ENCODE peak calls at places on chromosomes 3 and 15, in eight cellular contexts. One of them, this sample, is unnamed.

GRCh38 chr3:30342319-30343060 is 263.9 kb upstream of the TGFBR2 start:
- DNase-seq in Panc1: peak; percentile 77
- DNase-seq in OCI-LY7: no peak
- DNase-seq in CD4-positive, CD25-positive, alpha-beta regulatory T cell: no peak
- DNase-seq in psoas muscle: no peak
- DNase-seq in CD8-positive, alpha-beta memory T cell: no peak
- DNase-seq in adrenal gland: peak; percentile 56
- DNase-seq in colonic mucosa: peak; percentile 59
- DNase-seq in this sample: no peak

GRCh38 chr3:178823140-178823539 is 248.5 kb downstream of the ZMAT3 start:
- DNase-seq in psoas muscle: no peak
- DNase-seq in CD4-positive, CD25-positive, alpha-beta regulatory T cell: no peak
- DNase-seq in colonic mucosa: no peak
- DNase-seq in OCI-LY7: no peak
- DNase-seq in Panc1: no peak
- DNase-seq in CD8-positive, alpha-beta memory T cell: no peak
- DNase-seq in adrenal gland: no peak
- DNase-seq in this sample: no peak

GRCh38 chr3:13710251-13710650 is 161.3 kb downstream of the FBLN2 start:
- DNase-seq in CD8-positive, alpha-beta memory T cell: peak; percentile 18
- DNase-seq in psoas muscle: no peak
- DNase-seq in adrenal gland: no peak
- DNase-seq in CD4-positive, CD25-positive, alpha-beta regulatory T cell: no peak
- DNase-seq in OCI-LY7: no peak
- DNase-seq in Panc1: no peak
- DNase-seq in colonic mucosa: no peak
- DNase-seq in this sample: no peak

GRCh38 chr3:54087581-54088410 is 34.6 kb upstream of the CACNA2D3 start:
- DNase-seq in CD8-positive, alpha-beta memory T cell: no peak
- DNase-seq in CD4-positive, CD25-positive, alpha-beta regulatory T cell: no peak
- DNase-seq in OCI-LY7: no peak
- DNase-seq in colonic mucosa: no peak
- DNase-seq in adrenal gland: no peak
- DNase-seq in Panc1: no peak
- DNase-seq in psoas muscle: peak; percentile 54
- DNase-seq in this sample: peak; percentile 15

GRCh38 chr15:70463453-70463834 is 299.9 kb downstream of the UACA start:
- DNase-seq in CD4-positive, CD25-positive, alpha-beta regulatory T cell: no peak
- DNase-seq in OCI-LY7: no peak
- DNase-seq in CD8-positive, alpha-beta memory T cell: peak; percentile 5
- DNase-seq in adrenal gland: no peak
- DNase-seq in colonic mucosa: no peak
- DNase-seq in psoas muscle: no peak
- DNase-seq in Panc1: no peak
- DNase-seq in this sample: no peak

GRCh38 chr3:155426524-155427230 is 133.2 kb upstream of the STRIT1 start:
- DNase-seq in CD8-positive, alpha-beta memory T cell: no peak
- DNase-seq in Panc1: no peak
- DNase-seq in OCI-LY7: no peak
- DNase-seq in adrenal gland: no peak
- DNase-seq in CD4-positive, CD25-positive, alpha-beta regulatory T cell: no peak
- DNase-seq in colonic mucosa: no peak
- DNase-seq in psoas muscle: no peak
- DNase-seq in this sample: no peak

GRCh38 chr15:32677238-32677750 is 35.8 kb downstream of the SCG5 start:
- DNase-seq in CD4-positive, CD25-positive, alpha-beta regulatory T cell: no peak
- DNase-seq in colonic mucosa: no peak
- DNase-seq in OCI-LY7: no peak
- DNase-seq in CD8-positive, alpha-beta memory T cell: no peak
- DNase-seq in adrenal gland: no peak
- DNase-seq in Panc1: no peak
- DNase-seq in psoas muscle: no peak
- DNase-seq in this sample: no peak

GRCh38 chr3:194333212-194333980 is 17.7 kb downstream of the CPN2 start:
- DNase-seq in Panc1: no peak
- DNase-seq in CD8-positive, alpha-beta memory T cell: peak; percentile 87
- DNase-seq in OCI-LY7: peak; percentile 78
- DNase-seq in adrenal gland: peak; percentile 92
- DNase-seq in colonic mucosa: peak; percentile 93
- DNase-seq in CD4-positive, CD25-positive, alpha-beta regulatory T cell: peak; percentile 86
- DNase-seq in psoas muscle: peak; percentile 93
- DNase-seq in this sample: peak; percentile 87

GRCh38 chr3:124395584-124396340 is 334.5 kb upstream of the UMPS start:
- DNase-seq in OCI-LY7: no peak
- DNase-seq in CD8-positive, alpha-beta memory T cell: no peak
- DNase-seq in CD4-positive, CD25-positive, alpha-beta regulatory T cell: no peak
- DNase-seq in Panc1: no peak
- DNase-seq in psoas muscle: no peak
- DNase-seq in colonic mucosa: no peak
- DNase-seq in adrenal gland: peak; percentile 71
- DNase-seq in this sample: peak; percentile 62

GRCh38 chr3:28476194-28476593 is 127.6 kb upstream of the AZI2 start:
- DNase-seq in psoas muscle: no peak
- DNase-seq in CD4-positive, CD25-positive, alpha-beta regulatory T cell: peak; percentile 44
- DNase-seq in CD8-positive, alpha-beta memory T cell: no peak
- DNase-seq in colonic mucosa: no peak
- DNase-seq in Panc1: no peak
- DNase-seq in adrenal gland: no peak
- DNase-seq in OCI-LY7: peak; percentile 43
- DNase-seq in this sample: no peak

GRCh38 chr15:37199546-37199945 is 99.2 kb upstream of the MEIS2 start:
- DNase-seq in adrenal gland: no peak
- DNase-seq in Panc1: no peak
- DNase-seq in CD4-positive, CD25-positive, alpha-beta regulatory T cell: no peak
- DNase-seq in psoas muscle: no peak
- DNase-seq in OCI-LY7: no peak
- DNase-seq in CD8-positive, alpha-beta memory T cell: no peak
- DNase-seq in colonic mucosa: no peak
- DNase-seq in this sample: no peak

GRCh38 chr3:100271522-100271921 is 10.7 kb downstream of the TBC1D23 start:
- DNase-seq in OCI-LY7: no peak
- DNase-seq in psoas muscle: no peak
- DNase-seq in CD4-positive, CD25-positive, alpha-beta regulatory T cell: no peak
- DNase-seq in adrenal gland: no peak
- DNase-seq in CD8-positive, alpha-beta memory T cell: no peak
- DNase-seq in Panc1: no peak
- DNase-seq in colonic mucosa: no peak
- DNase-seq in this sample: no peak

GRCh38 chr3:12603969-12604368 is 47.1 kb downstream of the MKRN2 start:
- DNase-seq in OCI-LY7: no peak
- DNase-seq in CD8-positive, alpha-beta memory T cell: no peak
- DNase-seq in colonic mucosa: no peak
- DNase-seq in Panc1: no peak
- DNase-seq in psoas muscle: no peak
- DNase-seq in CD4-positive, CD25-positive, alpha-beta regulatory T cell: no peak
- DNase-seq in adrenal gland: no peak
- DNase-seq in this sample: no peak

DNA sequence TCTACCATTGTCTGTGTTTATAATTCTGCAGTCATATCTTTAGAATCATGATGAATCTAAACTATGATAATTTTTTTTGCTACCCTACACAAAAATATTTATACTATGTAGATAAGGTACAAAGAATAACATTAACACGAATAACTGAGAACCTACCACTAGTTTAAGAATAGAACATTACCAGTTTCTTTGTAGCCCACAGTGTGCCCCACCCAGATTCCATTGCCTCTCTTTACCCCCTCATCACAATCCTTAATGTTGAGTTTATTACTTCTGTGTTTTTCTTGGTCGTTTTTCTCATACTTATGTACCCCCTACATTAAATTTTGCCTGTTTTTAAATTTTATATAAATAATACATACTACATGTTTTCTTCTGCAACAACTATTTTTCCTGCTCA is 140.5 kb downstream of the BBX start:
- DNase-seq in adrenal gland: no peak
- DNase-seq in CD4-positive, CD25-positive, alpha-beta regulatory T cell: no peak
- DNase-seq in OCI-LY7: no peak
- DNase-seq in psoas muscle: no peak
- DNase-seq in Panc1: no peak
- DNase-seq in colonic mucosa: no peak
- DNase-seq in CD8-positive, alpha-beta memory T cell: no peak
- DNase-seq in this sample: no peak
- H3K4me3 ChIP-seq in adrenal gland: no peak overlapping the region
- H3K4me3 ChIP-seq in CD4-positive, CD25-positive, alpha-beta regulatory T cell: no peak overlapping the region
- H3K4me3 ChIP-seq in OCI-LY7: no peak overlapping the region
- H3K4me3 ChIP-seq in psoas muscle: no peak overlapping the region
- H3K4me3 ChIP-seq in Panc1: no peak overlapping the region
- H3K4me3 ChIP-seq in colonic mucosa: no peak overlapping the region
- H3K4me3 ChIP-seq in CD8-positive, alpha-beta memory T cell: no peak overlapping the region
- H3K4me3 ChIP-seq in this sample: no peak overlapping the region

GRCh38 chr15:98801234-98801561 is 152.9 kb downstream of the IGF1R start:
- DNase-seq in CD4-positive, CD25-positive, alpha-beta regulatory T cell: no peak
- DNase-seq in colonic mucosa: no peak
- DNase-seq in psoas muscle: no peak
- DNase-seq in Panc1: no peak
- DNase-seq in CD8-positive, alpha-beta memory T cell: no peak
- DNase-seq in adrenal gland: no peak
- DNase-seq in OCI-LY7: no peak
- DNase-seq in this sample: no peak
- H3K27ac ChIP-seq in CD4-positive, CD25-positive, alpha-beta regulatory T cell: no peak overlapping the region
- H3K27ac ChIP-seq in colonic mucosa: no peak overlapping the region
- H3K27ac ChIP-seq in psoas muscle: no peak overlapping the region
- H3K27ac ChIP-seq in Panc1: peak overlapping the region; percentile 98
- H3K27ac ChIP-seq in CD8-positive, alpha-beta memory T cell: no peak overlapping the region
- H3K27ac ChIP-seq in adrenal gland: peak overlapping the region; percentile 70
- H3K27ac ChIP-seq in OCI-LY7: no peak overlapping the region
- H3K27ac ChIP-seq in this sample: peak overlapping the region; percentile 69

GRCh38 chr3:15052335-15053242 is 12.5 kb downstream of the MRPS25 start:
- DNase-seq in colonic mucosa: no peak
- DNase-seq in CD4-positive, CD25-positive, alpha-beta regulatory T cell: no peak
- DNase-seq in psoas muscle: no peak
- DNase-seq in adrenal gland: no peak
- DNase-seq in OCI-LY7: peak; percentile 39
- DNase-seq in Panc1: no peak
- DNase-seq in CD8-positive, alpha-beta memory T cell: no peak
- DNase-seq in this sample: no peak

GRCh38 chr3:15051531-15051930 is 13.6 kb downstream of the MRPS25 start:
- DNase-seq in colonic mucosa: peak; percentile 34
- DNase-seq in CD8-positive, alpha-beta memory T cell: no peak
- DNase-seq in CD4-positive, CD25-positive, alpha-beta regulatory T cell: peak; percentile 56
- DNase-seq in psoas muscle: peak; percentile 63
- DNase-seq in Panc1: peak; percentile 33
- DNase-seq in adrenal gland: peak; percentile 50
- DNase-seq in OCI-LY7: peak; percentile 78
- DNase-seq in this sample: no peak

GRCh38 chr3:15050405-15051092 is 14.6 kb downstream of the MRPS25 start:
- DNase-seq in CD4-positive, CD25-positive, alpha-beta regulatory T cell: no peak
- DNase-seq in OCI-LY7: peak; percentile 96
- DNase-seq in adrenal gland: no peak
- DNase-seq in CD8-positive, alpha-beta memory T cell: no peak
- DNase-seq in psoas muscle: no peak
- DNase-seq in Panc1: no peak
- DNase-seq in colonic mucosa: no peak
- DNase-seq in this sample: no peak

GRCh38 chr3:15045667-15046066 is 19.4 kb downstream of the MRPS25 start:
- DNase-seq in colonic mucosa: no peak
- DNase-seq in OCI-LY7: no peak
- DNase-seq in CD4-positive, CD25-positive, alpha-beta regulatory T cell: no peak
- DNase-seq in psoas muscle: no peak
- DNase-seq in adrenal gland: no peak
- DNase-seq in Panc1: no peak
- DNase-seq in CD8-positive, alpha-beta memory T cell: no peak
- DNase-seq in this sample: no peak

DNA sequence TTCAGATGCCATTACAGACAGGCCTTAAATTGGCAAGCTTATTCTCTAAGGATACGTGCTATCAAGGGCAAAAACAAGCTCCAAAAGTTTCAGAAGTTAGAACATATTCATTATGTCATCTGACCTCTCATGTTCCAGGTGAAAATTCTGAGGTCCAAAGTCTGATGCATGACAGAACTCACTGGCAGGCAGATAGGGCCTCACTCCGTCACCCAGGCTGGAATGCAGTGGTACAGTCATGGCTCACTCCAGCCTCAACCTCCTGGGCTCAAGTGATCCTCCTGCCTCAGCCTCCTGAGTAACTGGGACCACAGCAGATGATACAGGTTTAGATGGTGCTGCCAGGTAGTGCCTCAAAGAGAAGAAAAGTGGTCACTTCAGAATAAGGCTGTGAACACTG is 15.5 kb downstream of the MRPS25 start:
- DNase-seq in OCI-LY7: no peak
- DNase-seq in adrenal gland: no peak
- DNase-seq in CD8-positive, alpha-beta memory T cell: no peak
- DNase-seq in CD4-positive, CD25-positive, alpha-beta regulatory T cell: no peak
- DNase-seq in colonic mucosa: no peak
- DNase-seq in Panc1: no peak
- DNase-seq in psoas muscle: no peak
- DNase-seq in this sample: no peak
- H3K36me3 ChIP-seq in OCI-LY7: peaks cover 92% of the 10 kb centered on the region
- H3K36me3 ChIP-seq in adrenal gland: no peaks in the 10 kb centered on the region
- H3K36me3 ChIP-seq in CD8-positive, alpha-beta memory T cell: peaks cover 36% of the 10 kb centered on the region
- H3K36me3 ChIP-seq in CD4-positive, CD25-positive, alpha-beta regulatory T cell: peaks cover 77% of the 10 kb centered on the region
- H3K36me3 ChIP-seq in colonic mucosa: peaks cover 24% of the 10 kb centered on the region
- H3K36me3 ChIP-seq in Panc1: peaks cover 16% of the 10 kb centered on the region
- H3K36me3 ChIP-seq in psoas muscle: peaks cover 88% of the 10 kb centered on the region
- H3K36me3 ChIP-seq in this sample: peaks cover 89% of the 10 kb centered on the region

GRCh38 chr3:112129925-112130637 is 3.0 kb downstream of the GCSAM start:
- DNase-seq in OCI-LY7: peak; percentile 76
- DNase-seq in psoas muscle: no peak
- DNase-seq in Panc1: no peak
- DNase-seq in colonic mucosa: no peak
- DNase-seq in CD8-positive, alpha-beta memory T cell: no peak
- DNase-seq in adrenal gland: no peak
- DNase-seq in CD4-positive, CD25-positive, alpha-beta regulatory T cell: no peak
- DNase-seq in this sample: no peak

GRCh38 chr3:112128843-112129727 is 4.0 kb downstream of the GCSAM start:
- DNase-seq in CD4-positive, CD25-positive, alpha-beta regulatory T cell: peak; percentile 77
- DNase-seq in OCI-LY7: peak; percentile 96
- DNase-seq in colonic mucosa: no peak
- DNase-seq in Panc1: no peak
- DNase-seq in psoas muscle: no peak
- DNase-seq in adrenal gland: no peak
- DNase-seq in CD8-positive, alpha-beta memory T cell: peak; percentile 79
- DNase-seq in this sample: no peak

GRCh38 chr3:112131111-112131510 is 1.9 kb downstream of the GCSAM start:
- DNase-seq in adrenal gland: no peak
- DNase-seq in Panc1: no peak
- DNase-seq in CD4-positive, CD25-positive, alpha-beta regulatory T cell: no peak
- DNase-seq in colonic mucosa: no peak
- DNase-seq in OCI-LY7: peak; percentile 72
- DNase-seq in psoas muscle: no peak
- DNase-seq in CD8-positive, alpha-beta memory T cell: no peak
- DNase-seq in this sample: no peak

GRCh38 chr3:112132088-112132487 is 960 bp downstream of the GCSAM start:
- DNase-seq in Panc1: no peak
- DNase-seq in OCI-LY7: peak; percentile 60
- DNase-seq in colonic mucosa: no peak
- DNase-seq in CD8-positive, alpha-beta memory T cell: no peak
- DNase-seq in adrenal gland: no peak
- DNase-seq in psoas muscle: no peak
- DNase-seq in CD4-positive, CD25-positive, alpha-beta regulatory T cell: no peak
- DNase-seq in this sample: no peak

DNA sequence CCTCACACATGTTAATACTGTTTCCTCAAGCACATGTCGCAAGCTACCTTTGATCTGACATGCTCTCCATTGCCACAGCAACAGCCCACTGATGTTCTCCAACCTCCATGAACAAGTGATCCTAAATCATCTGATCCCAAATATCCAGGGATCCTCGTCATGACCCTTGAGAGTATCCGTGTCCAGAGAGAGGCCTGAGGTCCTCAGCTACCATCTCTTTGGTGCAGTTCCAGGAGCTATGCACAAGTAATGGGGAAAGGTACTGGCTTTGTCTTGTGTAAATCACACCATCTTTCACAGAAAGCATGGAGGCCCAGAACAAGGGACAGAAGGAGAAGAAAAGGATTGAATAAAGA is 2.4 kb downstream of the GCSAM start:
- DNase-seq in Panc1: no peak
- DNase-seq in CD8-positive, alpha-beta memory T cell: no peak
- DNase-seq in CD4-positive, CD25-positive, alpha-beta regulatory T cell: no peak
- DNase-seq in adrenal gland: no peak
- DNase-seq in colonic mucosa: no peak
- DNase-seq in OCI-LY7: peak; percentile 57
- DNase-seq in psoas muscle: no peak
- DNase-seq in this sample: no peak
- H3K4me3 ChIP-seq in Panc1: no peak overlapping the region
- H3K4me3 ChIP-seq in CD8-positive, alpha-beta memory T cell: no peak overlapping the region
- H3K4me3 ChIP-seq in CD4-positive, CD25-positive, alpha-beta regulatory T cell: peak overlapping the region; percentile 8
- H3K4me3 ChIP-seq in adrenal gland: no peak overlapping the region
- H3K4me3 ChIP-seq in colonic mucosa: no peak overlapping the region
- H3K4me3 ChIP-seq in OCI-LY7: peak overlapping the region; percentile 86
- H3K4me3 ChIP-seq in psoas muscle: no peak overlapping the region
- H3K4me3 ChIP-seq in this sample: no peak overlapping the region

This sample was measured in left ventricle myocardium inferior.